ENCODE peak calls at places on chromosomes 4 and X, in eight cellular contexts. One of them, this sample, is unnamed.

GRCh38 chr4:174216935-174217272 is 66.6 kb downstream of the FBXO8 start:
- DNase-seq in SK-N-SH: no peak
- DNase-seq in GM23248: no peak
- DNase-seq in hepatocyte: no peak
- DNase-seq in OCI-LY7: no peak
- DNase-seq in HCT116: no peak
- DNase-seq in GM23338: peak; percentile 17
- DNase-seq in MM.1S: no peak
- DNase-seq in this sample: no peak

GRCh38 chrX:30957753-30958152 is 68.7 kb upstream of the TAB3 start:
- DNase-seq in SK-N-SH: no peak
- DNase-seq in GM23248: peak; percentile 50
- DNase-seq in hepatocyte: peak; percentile 41
- DNase-seq in OCI-LY7: no peak
- DNase-seq in HCT116: no peak
- DNase-seq in GM23338: no peak
- DNase-seq in MM.1S: no peak
- DNase-seq in this sample: peak; percentile 85

GRCh38 chr4:173490817-173491518 is 39.1 kb downstream of the HAND2 start:
- DNase-seq in SK-N-SH: no peak
- DNase-seq in GM23248: peak; percentile 73
- DNase-seq in hepatocyte: peak; percentile 59
- DNase-seq in OCI-LY7: no peak
- DNase-seq in HCT116: no peak
- DNase-seq in GM23338: no peak
- DNase-seq in MM.1S: no peak
- DNase-seq in this sample: peak; percentile 39

GRCh38 chr4:16450031-16450430 is 223.8 kb upstream of the TAPT1 start:
- DNase-seq in SK-N-SH: no peak
- DNase-seq in GM23248: no peak
- DNase-seq in hepatocyte: no peak
- DNase-seq in OCI-LY7: no peak
- DNase-seq in HCT116: no peak
- DNase-seq in GM23338: peak; percentile 48
- DNase-seq in MM.1S: no peak
- DNase-seq in this sample: no peak

GRCh38 chr4:156974264-156974663 is 2.7 kb upstream of the PDGFC start:
- DNase-seq in SK-N-SH: no peak
- DNase-seq in GM23248: no peak
- DNase-seq in hepatocyte: no peak
- DNase-seq in OCI-LY7: no peak
- DNase-seq in HCT116: no peak
- DNase-seq in GM23338: no peak
- DNase-seq in MM.1S: no peak
- DNase-seq in this sample: no peak

GRCh38 chrX:100477468-100477867 is 67.4 kb upstream of the PCDH19 start:
- DNase-seq in SK-N-SH: no peak
- DNase-seq in GM23248: no peak
- DNase-seq in hepatocyte: no peak
- DNase-seq in OCI-LY7: no peak
- DNase-seq in HCT116: no peak
- DNase-seq in GM23338: no peak
- DNase-seq in MM.1S: no peak
- DNase-seq in this sample: no peak

GRCh38 chrX:111131572-111131971 is 35.6 kb downstream of the PAK3 start:
- DNase-seq in SK-N-SH: no peak
- DNase-seq in GM23248: no peak
- DNase-seq in hepatocyte: peak; percentile 5
- DNase-seq in OCI-LY7: no peak
- DNase-seq in HCT116: no peak
- DNase-seq in GM23338: no peak
- DNase-seq in MM.1S: no peak
- DNase-seq in this sample: peak; percentile 1

GRCh38 chrX:145552643-145553042 is 265.0 kb upstream of the SLITRK2 start:
- DNase-seq in SK-N-SH: no peak
- DNase-seq in GM23248: no peak
- DNase-seq in hepatocyte: no peak
- DNase-seq in OCI-LY7: no peak
- DNase-seq in HCT116: no peak
- DNase-seq in GM23338: peak; percentile 2
- DNase-seq in MM.1S: no peak
- DNase-seq in this sample: peak; percentile 16

GRCh38 chrX:141405486-141405877 is 163.2 kb upstream of the SPANXC start:
- DNase-seq in SK-N-SH: no peak
- DNase-seq in GM23248: peak; percentile 22
- DNase-seq in hepatocyte: no peak
- DNase-seq in OCI-LY7: no peak
- DNase-seq in HCT116: no peak
- DNase-seq in GM23338: no peak
- DNase-seq in MM.1S: no peak
- DNase-seq in this sample: peak; percentile 79

GRCh38 chr4:151866266-151866918 is 105.6 kb upstream of the GATB start:
- DNase-seq in SK-N-SH: no peak
- DNase-seq in GM23248: no peak
- DNase-seq in hepatocyte: no peak
- DNase-seq in OCI-LY7: no peak
- DNase-seq in HCT116: no peak
- DNase-seq in GM23338: no peak
- DNase-seq in MM.1S: no peak
- DNase-seq in this sample: no peak

GRCh38 chr4:122663814-122664610 is 43.1 kb upstream of the IL21 start:
- DNase-seq in SK-N-SH: no peak
- DNase-seq in GM23248: peak; percentile 69
- DNase-seq in hepatocyte: no peak
- DNase-seq in OCI-LY7: no peak
- DNase-seq in HCT116: no peak
- DNase-seq in GM23338: no peak
- DNase-seq in MM.1S: no peak
- DNase-seq in this sample: no peak

GRCh38 chrX:50617183-50617582 is 146.6 kb upstream of the DGKK start:
- DNase-seq in SK-N-SH: no peak
- DNase-seq in GM23248: no peak
- DNase-seq in hepatocyte: no peak
- DNase-seq in OCI-LY7: no peak
- DNase-seq in HCT116: no peak
- DNase-seq in GM23338: no peak
- DNase-seq in MM.1S: no peak
- DNase-seq in this sample: no peak

GRCh38 chr4:113739197-113739596 is 22.3 kb downstream of the CAMK2D start:
- DNase-seq in SK-N-SH: no peak
- DNase-seq in GM23248: no peak
- DNase-seq in hepatocyte: no peak
- DNase-seq in OCI-LY7: peak; percentile 28
- DNase-seq in HCT116: no peak
- DNase-seq in GM23338: no peak
- DNase-seq in MM.1S: no peak
- DNase-seq in this sample: no peak

GRCh38 chr4:41077628-41078027 is 136.7 kb downstream of the APBB2 start:
- DNase-seq in SK-N-SH: no peak
- DNase-seq in GM23248: no peak
- DNase-seq in hepatocyte: no peak
- DNase-seq in OCI-LY7: no peak
- DNase-seq in HCT116: no peak
- DNase-seq in GM23338: no peak
- DNase-seq in MM.1S: no peak
- DNase-seq in this sample: no peak

GRCh38 chr4:121726642-121727268 is 30.0 kb upstream of the ANXA5 start:
- DNase-seq in SK-N-SH: peak; percentile 22
- DNase-seq in GM23248: peak; percentile 76
- DNase-seq in hepatocyte: peak; percentile 66
- DNase-seq in OCI-LY7: peak; percentile 55
- DNase-seq in HCT116: peak; percentile 61
- DNase-seq in GM23338: peak; percentile 86
- DNase-seq in MM.1S: peak; percentile 67
- DNase-seq in this sample: peak; percentile 79

GRCh38 chrX:14865201-14865600 is 7.7 kb downstream of the FANCB start:
- DNase-seq in SK-N-SH: no peak
- DNase-seq in GM23248: peak; percentile 48
- DNase-seq in hepatocyte: no peak
- DNase-seq in OCI-LY7: no peak
- DNase-seq in HCT116: no peak
- DNase-seq in GM23338: no peak
- DNase-seq in MM.1S: no peak
- DNase-seq in this sample: no peak

GRCh38 chrX:71991164-71991563 is 80.5 kb downstream of the NHSL2 start:
- DNase-seq in SK-N-SH: no peak
- DNase-seq in GM23248: no peak
- DNase-seq in hepatocyte: no peak
- DNase-seq in OCI-LY7: no peak
- DNase-seq in HCT116: no peak
- DNase-seq in GM23338: peak; percentile 6
- DNase-seq in MM.1S: no peak
- DNase-seq in this sample: peak; percentile 27

GRCh38 chrX:152810403-152810802 is 20.2 kb downstream of the CETN2 start:
- DNase-seq in SK-N-SH: peak; percentile 64
- DNase-seq in GM23248: peak; percentile 4
- DNase-seq in hepatocyte: no peak
- DNase-seq in OCI-LY7: no peak
- DNase-seq in HCT116: no peak
- DNase-seq in GM23338: peak; percentile 41
- DNase-seq in MM.1S: no peak
- DNase-seq in this sample: no peak

GRCh38 chrX:111869639-111870034 is 6.3 kb upstream of the TRPC5OS start:
- DNase-seq in SK-N-SH: peak; percentile 44
- DNase-seq in GM23248: peak; percentile 55
- DNase-seq in hepatocyte: peak; percentile 85
- DNase-seq in OCI-LY7: peak; percentile 28
- DNase-seq in HCT116: peak; percentile 16
- DNase-seq in GM23338: peak; percentile 69
- DNase-seq in MM.1S: peak; percentile 54
- DNase-seq in this sample: peak; percentile 59

GRCh38 chrX:106608016-106608415 is 3.8 kb upstream of the RADX start:
- DNase-seq in SK-N-SH: no peak
- DNase-seq in GM23248: no peak
- DNase-seq in hepatocyte: no peak
- DNase-seq in OCI-LY7: no peak
- DNase-seq in HCT116: no peak
- DNase-seq in GM23338: peak; percentile 64
- DNase-seq in MM.1S: no peak
- DNase-seq in this sample: no peak

GRCh38 chr4:3413675-3414420 is 27.9 kb upstream of the HGFAC start:
- DNase-seq in SK-N-SH: no peak
- DNase-seq in GM23248: no peak
- DNase-seq in hepatocyte: no peak
- DNase-seq in OCI-LY7: no peak
- DNase-seq in HCT116: no peak
- DNase-seq in GM23338: no peak
- DNase-seq in MM.1S: no peak
- DNase-seq in this sample: no peak

GRCh38 chr4:85580489-85580888 is 105.5 kb downstream of the ARHGAP24 start:
- DNase-seq in SK-N-SH: no peak
- DNase-seq in GM23248: no peak
- DNase-seq in hepatocyte: no peak
- DNase-seq in OCI-LY7: no peak
- DNase-seq in HCT116: no peak
- DNase-seq in GM23338: no peak
- DNase-seq in MM.1S: no peak
- DNase-seq in this sample: no peak

GRCh38 chrX:9885150-9885549 is 82.0 kb upstream of the CLDN34 start:
- DNase-seq in SK-N-SH: peak; percentile 67
- DNase-seq in GM23248: peak; percentile 72
- DNase-seq in hepatocyte: peak; percentile 56
- DNase-seq in OCI-LY7: peak; percentile 44
- DNase-seq in HCT116: peak; percentile 16
- DNase-seq in GM23338: peak; percentile 75
- DNase-seq in MM.1S: peak; percentile 43
- DNase-seq in this sample: peak; percentile 74

GRCh38 chr4:113049421-113050355 is at the start of gene ANK2:
- DNase-seq in SK-N-SH: peak; percentile 54
- DNase-seq in GM23248: peak; percentile 61
- DNase-seq in hepatocyte: peak; percentile 26
- DNase-seq in OCI-LY7: no peak
- DNase-seq in HCT116: no peak
- DNase-seq in GM23338: peak; percentile 95
- DNase-seq in MM.1S: no peak
- DNase-seq in this sample: no peak

DNA sequence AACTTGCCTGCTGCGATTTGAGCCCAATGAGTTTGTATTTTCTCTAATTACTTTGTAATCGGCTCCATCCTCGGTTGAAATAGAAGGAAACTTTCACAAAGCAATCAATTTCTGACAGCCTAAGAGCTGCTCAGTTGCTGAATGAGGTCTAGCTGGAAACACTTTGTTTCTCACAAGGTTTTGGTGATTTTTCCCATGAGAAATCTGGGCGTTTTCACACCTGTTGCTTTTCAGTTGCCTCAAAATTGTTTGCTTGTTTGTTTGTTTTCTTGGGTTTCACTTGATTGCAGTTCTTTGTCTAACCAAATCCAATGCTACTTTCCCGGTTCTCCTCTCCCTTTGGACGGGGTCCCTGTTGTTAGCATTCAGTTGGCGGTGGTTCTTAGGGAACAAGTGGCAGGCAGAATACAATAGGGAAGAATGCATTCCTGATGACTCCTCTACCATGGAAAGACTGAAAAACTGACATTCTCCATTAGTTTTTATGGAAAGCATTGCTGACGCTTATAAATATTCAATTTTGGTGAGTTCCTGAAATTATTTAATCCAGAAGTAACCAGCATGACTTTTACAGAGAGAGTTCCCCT is 135.5 kb downstream of the PALLD start:
- DNase-seq in SK-N-SH: no peak
- DNase-seq in GM23248: peak; percentile 35
- DNase-seq in hepatocyte: no peak
- DNase-seq in OCI-LY7: no peak
- DNase-seq in HCT116: no peak
- DNase-seq in GM23338: peak; percentile 76
- DNase-seq in MM.1S: no peak
- DNase-seq in this sample: peak; percentile 43
- TF ChIP-seq EZH2phosphoT487 in SK-N-SH: no peak
- TF ChIP-seq EZH2phosphoT487 in GM23248: no peak
- TF ChIP-seq EZH2phosphoT487 in hepatocyte: no peak
- TF ChIP-seq EZH2phosphoT487 in OCI-LY7: no peak
- TF ChIP-seq EZH2phosphoT487 in HCT116: no peak
- TF ChIP-seq EZH2phosphoT487 in GM23338: no peak
- TF ChIP-seq EZH2phosphoT487 in MM.1S: no peak
- TF ChIP-seq EZH2phosphoT487 in this sample: no peak

GRCh38 chrX:113529425-113530013 is 688.9 kb upstream of the AMOT start:
- DNase-seq in SK-N-SH: no peak
- DNase-seq in GM23248: no peak
- DNase-seq in hepatocyte: no peak
- DNase-seq in OCI-LY7: no peak
- DNase-seq in HCT116: no peak
- DNase-seq in GM23338: no peak
- DNase-seq in MM.1S: no peak
- DNase-seq in this sample: no peak
- H3K9me2 ChIP-seq in SK-N-SH: no peaks in the 10 kb centered on the region
- H3K9me2 ChIP-seq in GM23248: no peaks in the 10 kb centered on the region
- H3K9me2 ChIP-seq in hepatocyte: no peaks in the 10 kb centered on the region
- H3K9me2 ChIP-seq in OCI-LY7: no peaks in the 10 kb centered on the region
- H3K9me2 ChIP-seq in HCT116: no peaks in the 10 kb centered on the region
- H3K9me2 ChIP-seq in GM23338: no peaks in the 10 kb centered on the region
- H3K9me2 ChIP-seq in MM.1S: no peaks in the 10 kb centered on the region
- H3K9me2 ChIP-seq in this sample: no peaks in the 10 kb centered on the region

GRCh38 chrX:109966246-109966645 is 36.7 kb upstream of the TMEM164 start:
- DNase-seq in SK-N-SH: no peak
- DNase-seq in GM23248: peak; percentile 30
- DNase-seq in hepatocyte: no peak
- DNase-seq in OCI-LY7: no peak
- DNase-seq in HCT116: no peak
- DNase-seq in GM23338: no peak
- DNase-seq in MM.1S: no peak
- DNase-seq in this sample: peak; percentile 67
- H4K20me1 ChIP-seq in SK-N-SH: no peaks in the 10 kb centered on the region
- H4K20me1 ChIP-seq in GM23248: no peaks in the 10 kb centered on the region
- H4K20me1 ChIP-seq in hepatocyte: no peaks in the 10 kb centered on the region
- H4K20me1 ChIP-seq in OCI-LY7: no peaks in the 10 kb centered on the region
- H4K20me1 ChIP-seq in HCT116: no peaks in the 10 kb centered on the region
- H4K20me1 ChIP-seq in GM23338: no peaks in the 10 kb centered on the region
- H4K20me1 ChIP-seq in MM.1S: no peaks in the 10 kb centered on the region
- H4K20me1 ChIP-seq in this sample: no peaks in the 10 kb centered on the region

GRCh38 chr4:26048962-26049361 is 134.9 kb downstream of the SMIM20 start:
- DNase-seq in SK-N-SH: no peak
- DNase-seq in GM23248: peak; percentile 71
- DNase-seq in hepatocyte: no peak
- DNase-seq in OCI-LY7: no peak
- DNase-seq in HCT116: no peak
- DNase-seq in GM23338: no peak
- DNase-seq in MM.1S: no peak
- DNase-seq in this sample: no peak
- TF ChIP-seq EZH2phosphoT487 in SK-N-SH: no peak
- TF ChIP-seq EZH2phosphoT487 in GM23248: no peak
- TF ChIP-seq EZH2phosphoT487 in hepatocyte: no peak
- TF ChIP-seq EZH2phosphoT487 in OCI-LY7: no peak
- TF ChIP-seq EZH2phosphoT487 in HCT116: no peak
- TF ChIP-seq EZH2phosphoT487 in GM23338: no peak
- TF ChIP-seq EZH2phosphoT487 in MM.1S: no peak
- TF ChIP-seq EZH2phosphoT487 in this sample: no peak

This sample was measured in PC-3.